ENCODE peak calls at places on chromosome 21, in six cellular contexts. Q, Z, C, R, B and I are unnamed samples.

GRCh38 chr21:45617021-45617930 is 26.2 kb upstream of the PCBP3 start:
- DNase-seq in Q (no peak), Z (peak; percentile 67), C (no peak), R (no peak), B (no peak), I (no peak)

GRCh38 chr21:35208117-35208516 is 159.0 kb upstream of the RUNX1 start:
- DNase-seq in Q (no peak), Z (no peak), C (no peak), R (no peak), B (peak; percentile 22), I (no peak)

GRCh38 chr21:41979751-41980369 is 26.0 kb upstream of the C2CD2 start:
- DNase-seq in Q (no peak), Z (no peak), C (no peak), R (no peak), B (no peak), I (no peak)

GRCh38 chr21:26055010-26055409 is 115.6 kb downstream of the APP start:
- DNase-seq in Q (no peak), Z (no peak), C (no peak), R (no peak), B (no peak), I (no peak)

GRCh38 chr21:45513003-45513706 is 29.1 kb downstream of the SLC19A1 start:
- DNase-seq in Q (no peak), Z (peak; percentile 68), C (no peak), R (no peak), B (no peak), I (no peak)

GRCh38 chr21:46621457-46622182 is 13.9 kb upstream of the PRMT2 start:
- DNase-seq in Q (no peak), Z (no peak), C (no peak), R (peak; percentile 2), B (no peak), I (no peak)

GRCh38 chr21:41987310-41987709 is 22.9 kb downstream of the ZBTB21 start:
- DNase-seq in Q (no peak), Z (no peak), C (no peak), R (no peak), B (no peak), I (no peak)

GRCh38 chr21:29248124-29248523 is 50.6 kb upstream of the BACH1 start:
- DNase-seq in Q (no peak), Z (no peak), C (peak; percentile 11), R (no peak), B (no peak), I (no peak)

GRCh38 chr21:44911384-44912157 is 9.1 kb downstream of the ITGB2 start:
- DNase-seq in Q (no peak), Z (peak; percentile 91), C (no peak), R (peak; percentile 59), B (peak; percentile 81), I (peak; percentile 73)

GRCh38 chr21:43644609-43645008 is 14.7 kb downstream of the HSF2BP start:
- DNase-seq in Q (no peak), Z (no peak), C (peak; percentile 17), R (no peak), B (no peak), I (no peak)

GRCh38 chr21:46459356-46460112 is 843 bp downstream of the DIP2A start:
- DNase-seq in Q (peak; percentile 32), Z (peak; percentile 81), C (peak; percentile 56), R (peak; percentile 49), B (peak; percentile 53), I (no peak)

GRCh38 chr21:37257526-37257966 is 9.6 kb downstream of the VPS26C start:
- DNase-seq in Q (no peak), Z (no peak), C (peak; percentile 10), R (peak; percentile 63), B (peak; percentile 32), I (no peak)

GRCh38 chr21:42546433-42546832 is 32.8 kb downstream of the SLC37A1 start:
- DNase-seq in Q (no peak), Z (peak; percentile 65), C (no peak), R (no peak), B (no peak), I (no peak)

GRCh38 chr21:45889115-45889708 is 92.4 kb upstream of the COL6A1 start:
- DNase-seq in Q (no peak), Z (peak; percentile 41), C (no peak), R (no peak), B (no peak), I (no peak)

GRCh38 chr21:45054927-45055612 is 19.3 kb upstream of the ADARB1 start:
- DNase-seq in Q (no peak), Z (peak; percentile 78), C (no peak), R (no peak), B (no peak), I (no peak)

GRCh38 chr21:45974073-45975016 is 7.2 kb upstream of the COL6A1 start:
- DNase-seq in Q (peak; percentile 52), Z (peak; percentile 91), C (peak; percentile 65), R (peak; percentile 69), B (peak; percentile 63), I (peak; percentile 29)

GRCh38 chr21:28439246-28439645 is 553.4 kb downstream of the LTN1 start:
- DNase-seq in Q (no peak), Z (no peak), C (no peak), R (no peak), B (no peak), I (no peak)

GRCh38 chr21:27454234-27454633 is 487.3 kb upstream of the ADAMTS5 start:
- DNase-seq in Q (no peak), Z (no peak), C (no peak), R (no peak), B (no peak), I (no peak)

GRCh38 chr21:46517361-46517760 is 58.7 kb downstream of the DIP2A start:
- DNase-seq in Q (no peak), Z (no peak), C (peak; percentile 40), R (no peak), B (peak; percentile 44), I (no peak)

GRCh38 chr21:17725339-17725738 is 93.8 kb downstream of the C21orf91 start:
- DNase-seq in Q (no peak), Z (no peak), C (no peak), R (no peak), B (no peak), I (no peak)

GRCh38 chr21:33428669-33429068 is 25.5 kb downstream of the IFNGR2 start:
- DNase-seq in Q (no peak), Z (peak; percentile 79), C (peak; percentile 30), R (no peak), B (no peak), I (no peak)

GRCh38 chr21:37548521-37548981 is 182.0 kb downstream of the DYRK1A start:
- DNase-seq in Q (no peak), Z (no peak), C (no peak), R (no peak), B (no peak), I (no peak)

GRCh38 chr21:45922648-45923047 is 58.9 kb upstream of the COL6A1 start:
- DNase-seq in Q (no peak), Z (no peak), C (no peak), R (no peak), B (no peak), I (no peak)

GRCh38 chr21:45525153-45525909 is 16.9 kb downstream of the SLC19A1 start:
- DNase-seq in Q (peak; percentile 8), Z (peak; percentile 72), C (no peak), R (no peak), B (no peak), I (no peak)

GRCh38 chr21:37787456-37787855 is 128.8 kb downstream of the KCNJ6 start:
- DNase-seq in Q (no peak), Z (no peak), C (peak; percentile 79), R (no peak), B (no peak), I (no peak)

GRCh38 chr21:43273708-43274021 is 104.9 kb downstream of the CRYAA start:
- DNase-seq in Q (no peak), Z (no peak), C (no peak), R (no peak), B (no peak), I (no peak)

GRCh38 chr21:31173881-31174555 is 135.7 kb upstream of the KRTAP19-8 start:
- DNase-seq in Q (no peak), Z (no peak), C (peak; percentile 13), R (no peak), B (peak; percentile 25), I (no peak)

GRCh38 chr21:29511076-29511475 is 212.4 kb downstream of the BACH1 start:
- DNase-seq in Q (no peak), Z (no peak), C (peak; percentile 30), R (no peak), B (no peak), I (no peak)

GRCh38 chr21:42524341-42525227 is 10.9 kb downstream of the SLC37A1 start:
- DNase-seq in Q (peak; percentile 53), Z (peak; percentile 88), C (peak; percentile 31), R (peak; percentile 82), B (peak; percentile 65), I (peak; percentile 38)

GRCh38 chr21:25862596-25862995 is 127.8 kb downstream of the GABPA start:
- DNase-seq in Q (peak; percentile 17), Z (no peak), C (peak; percentile 12), R (peak; percentile 38), B (no peak), I (no peak)